ENCODE peak calls at places on chromosome 13, in six cellular contexts. I, E, F, O, P and Q are unnamed samples.

GRCh38 chr13:96403241-96403640 is 313.3 kb downstream of the HS6ST3 start:
- DNase-seq in F (no peak), P (no peak), I (no peak), E (no peak), O (no peak), Q (no peak)

GRCh38 chr13:59991395-59991794 is 172.3 kb downstream of the DIAPH3 start:
- DNase-seq in I (no peak), P (no peak), E (no peak), F (no peak), O (no peak), Q (no peak)

GRCh38 chr13:82701021-82701420 is 1181.3 kb downstream of the SLITRK1 start:
- DNase-seq in I (no peak), P (no peak), F (no peak), E (no peak), O (no peak), Q (no peak)

GRCh38 chr13:74774252-74774651 is 640.0 kb upstream of the KLF12 start:
- DNase-seq in F (no peak), O (no peak), P (no peak), E (peak; percentile 78), I (no peak), Q (peak; percentile 77)

GRCh38 chr13:20127563-20128458 is 33.0 kb downstream of the GJA3 start:
- DNase-seq in I (peak; percentile 69), O (peak; percentile 80), F (peak; percentile 82), P (peak; percentile 77), E (peak; percentile 76), Q (peak; percentile 35)

GRCh38 chr13:43180837-43181236 is 157.5 kb downstream of the DNAJC15 start:
- DNase-seq in P (no peak), I (no peak), E (no peak), O (no peak), F (no peak), Q (no peak)

GRCh38 chr13:104485571-104485970 is 1419.4 kb upstream of the SLC10A2 start:
- DNase-seq in E (no peak), P (no peak), O (no peak), F (no peak), I (no peak), Q (no peak)

GRCh38 chr13:94550030-94550738 is 45.8 kb downstream of the TGDS start:
- DNase-seq in E (peak; percentile 80), I (no peak), F (no peak), P (no peak), O (no peak), Q (peak; percentile 71)

GRCh38 chr13:59691501-59692066 is 472.1 kb downstream of the DIAPH3 start:
- DNase-seq in F (no peak), E (peak; percentile 6), O (no peak), P (no peak), I (no peak), Q (peak; percentile 50)

GRCh38 chr13:113369881-113370280 is 6.0 kb upstream of the GRTP1 start:
- DNase-seq in F (no peak), I (no peak), O (no peak), E (no peak), P (no peak), Q (no peak)

GRCh38 chr13:110323172-110323851 is 16.2 kb downstream of the COL4A2 start:
- DNase-seq in E (peak; percentile 86), P (no peak), I (no peak), F (no peak), O (no peak), Q (peak; percentile 58)

GRCh38 chr13:101242720-101243119 is 173.6 kb downstream of the NALCN start:
- DNase-seq in P (no peak), F (no peak), E (no peak), O (no peak), I (no peak), Q (peak; percentile 12)

GRCh38 chr13:113646376-113646775 is 11.6 kb downstream of the ATP4B start:
- DNase-seq in P (peak; percentile 48), F (peak; percentile 11), O (peak; percentile 7), E (no peak), I (no peak), Q (no peak)

GRCh38 chr13:106561551-106562170 is 6.3 kb downstream of the ARGLU1 start:
- DNase-seq in P (no peak), F (no peak), E (no peak), O (peak; percentile 21), I (peak; percentile 52), Q (no peak)

GRCh38 chr13:96898855-96899254 is 95.4 kb downstream of the OXGR1 start:
- DNase-seq in I (no peak), O (no peak), P (no peak), E (no peak), F (no peak), Q (peak; percentile 19)

DNA sequence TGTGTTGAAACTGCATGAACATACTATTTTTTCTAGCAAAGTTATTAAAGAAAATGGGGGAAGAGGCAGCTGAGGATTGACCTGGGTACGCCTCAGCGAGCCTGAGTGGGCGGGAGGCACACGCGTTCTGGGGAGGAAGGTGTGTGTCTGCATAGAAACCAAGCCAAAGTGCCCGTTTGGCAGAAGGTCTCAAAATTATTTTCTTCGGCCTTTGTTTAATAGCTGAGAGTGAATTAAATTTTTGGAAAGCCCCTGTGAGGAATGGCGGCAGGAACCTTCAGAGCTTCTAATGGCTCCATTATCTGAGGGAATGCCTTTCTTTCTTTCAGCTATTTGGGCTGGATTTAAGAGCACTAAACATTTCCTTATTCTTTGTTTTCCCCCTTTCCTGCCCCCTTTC is 5.2 kb downstream of the ZIC2 start:
- DNase-seq in E (no peak), I (no peak), P (no peak), F (no peak), O (no peak), Q (no peak)
- H3K4me3 ChIP-seq in E (no peak overlapping the region), I (no peak overlapping the region), P (no peak overlapping the region), F (no peak overlapping the region), O (no peak overlapping the region), Q (no peak overlapping the region)

GRCh38 chr13:99366075-99366987 is 59.1 kb upstream of the GPR183 start:
- DNase-seq in F (no peak), E (no peak), I (no peak), O (no peak), P (no peak), Q (no peak)

GRCh38 chr13:99363949-99364348 is 56.8 kb upstream of the GPR183 start:
- DNase-seq in O (no peak), I (no peak), P (no peak), F (no peak), E (no peak), Q (no peak)

GRCh38 chr13:99367106-99367616 is 60.0 kb upstream of the GPR183 start:
- DNase-seq in O (no peak), P (no peak), I (peak; percentile 44), E (no peak), F (peak; percentile 31), Q (no peak)

GRCh38 chr13:99370476-99371272 is 63.5 kb upstream of the GPR183 start:
- DNase-seq in I (no peak), F (peak; percentile 50), P (no peak), O (no peak), E (no peak), Q (no peak)

GRCh38 chr13:99367663-99368448 is 60.7 kb upstream of the GPR183 start:
- DNase-seq in E (no peak), O (no peak), F (peak; percentile 40), I (no peak), P (no peak), Q (no peak)
- H3K4me1 ChIP-seq in E (no peaks in the 10 kb centered on the region), O (no peaks in the 10 kb centered on the region), F (no peaks in the 10 kb centered on the region), I (peaks cover 23% of the 10 kb centered on the region), P (no peaks in the 10 kb centered on the region), Q (no peaks in the 10 kb centered on the region)

GRCh38 chr13:99955747-99956472 is 15.7 kb downstream of the ZIC5 start:
- DNase-seq in O (no peak), P (no peak), I (no peak), F (peak; percentile 71), E (peak; percentile 69), Q (peak; percentile 33)
- H3K27me3 ChIP-seq in O (peaks cover 50% of the 10 kb centered on the region), P (peaks cover 100% of the 10 kb centered on the region), I (peaks cover 96% of the 10 kb centered on the region), F (peaks cover 94% of the 10 kb centered on the region), E (peaks cover 91% of the 10 kb centered on the region), Q (peaks cover 85% of the 10 kb centered on the region)

DNA sequence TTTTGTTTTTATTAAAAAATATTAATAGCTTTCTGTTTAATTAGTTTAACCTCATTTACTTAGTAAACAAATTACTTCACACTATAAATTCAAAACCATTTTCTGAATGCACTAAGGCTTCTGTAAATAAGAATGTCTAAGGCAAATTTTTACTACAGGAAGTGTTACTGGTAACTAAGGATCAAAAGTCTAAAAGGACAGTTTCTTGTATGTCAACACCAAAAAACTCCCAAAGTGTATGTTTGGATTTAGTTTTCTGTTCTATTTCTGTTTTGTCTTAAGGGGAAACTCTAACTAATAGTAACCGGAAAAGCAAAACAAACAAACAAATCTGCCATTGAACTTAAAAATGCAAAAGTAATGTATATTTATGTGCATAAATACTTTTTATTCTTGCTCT is 24.7 kb downstream of the PRR20E start:
- DNase-seq in O (no peak), I (no peak), F (no peak), P (no peak), E (no peak), Q (no peak)
- H3K4me3 ChIP-seq in O (no peak overlapping the region), I (no peak overlapping the region), F (no peak overlapping the region), P (no peak overlapping the region), E (no peak overlapping the region), Q (no peak overlapping the region)